ENCODE peak calls at places on chromosome 20, in four cellular contexts. F is SW480; Z is naive thymus-derived CD8-positive, alpha-beta T cell; G is stimulated activated CD8-positive, alpha-beta memory T cell treated with anti-CD3 and anti-CD28 coated beads, Interleukin-7, amount 100 ng/mL, for 1 hour. N is an unnamed sample.

GRCh38 chr20:709421-709820 is 33.8 kb upstream of the SCRT2 start:
- DNase-seq in Z (no peak), G (no peak), F (no peak), N (no peak)

GRCh38 chr20:41894255-41894963 is 276.2 kb upstream of the CHD6 start:
- DNase-seq in F (no peak), G (no peak), Z (no peak), N (no peak)

GRCh38 chr20:22394583-22394982 is 189.8 kb downstream of the FOXA2 start:
- DNase-seq in F (peak; percentile 31), G (no peak), Z (no peak), N (no peak)

GRCh38 chr20:52682271-52682670 is 289.9 kb upstream of the TSHZ2 start:
- DNase-seq in F (no peak), Z (no peak), G (no peak), N (peak; percentile 48)

GRCh38 chr20:59735917-59736316 is 131.6 kb downstream of the PHACTR3 start:
- DNase-seq in Z (no peak), F (peak; percentile 44), G (no peak), N (peak; percentile 38)

GRCh38 chr20:32972181-32973076 is 31.8 kb downstream of the SUN5 start:
- DNase-seq in G (peak; percentile 54), F (peak; percentile 53), Z (peak; percentile 62), N (no peak)

GRCh38 chr20:35443003-35443402 is 5.0 kb upstream of the GDF5 start:
- DNase-seq in Z (no peak), F (no peak), G (no peak), N (no peak)

GRCh38 chr20:51206032-51206662 is 183.2 kb upstream of the KCNG1 start:
- DNase-seq in Z (no peak), F (no peak), G (no peak), N (no peak)

GRCh38 chr20:1375515-1375914 is 17.3 kb downstream of the FKBP1A start:
- DNase-seq in F (no peak), Z (no peak), G (no peak), N (no peak)

GRCh38 chr20:24208652-24209051 is 220.1 kb upstream of the GGTLC1 start:
- DNase-seq in Z (no peak), F (peak; percentile 22), G (no peak), N (no peak)